ENCODE peak calls at places on chromosomes 11 and 22, in five cellular contexts. M, P, R, S and H are unnamed samples.

GRCh38 chr11:32838505-32839274 is 9.0 kb downstream of the PRRG4 start:
- DNase-seq in M (no peak), P (no peak), R (peak), S (no peak), H (no peak)

GRCh38 chr11:15258433-15259350 is 144.0 kb downstream of the INSC start:
- DNase-seq in M (no peak), P (no peak), R (peak), S (no peak), H (no peak)

GRCh38 chr22:29813563-29813962 is 24.5 kb downstream of the ASCC2 start:
- DNase-seq in M (no peak), P (no peak), R (no peak), S (no peak), H (no peak)

GRCh38 chr11:130551388-130551787 is 102.9 kb downstream of the ADAMTS15 start:
- DNase-seq in M (no peak), P (no peak), R (no peak), S (no peak), H (no peak)

GRCh38 chr11:47620836-47621378 is 21.5 kb downstream of the MTCH2 start:
- DNase-seq in M (no peak), P (no peak), R (no peak), S (no peak), H (no peak)

GRCh38 chr11:119025099-119025473 is 5.6 kb downstream of the SLC37A4 start:
- DNase-seq in M (no peak), P (no peak), R (no peak), S (no peak), H (no peak)

GRCh38 chr11:69721745-69722144 is 17.9 kb upstream of the FGF19 start:
- DNase-seq in M (no peak), P (no peak), R (no peak), S (no peak), H (no peak)

GRCh38 chr11:66951927-66952337 is 6.3 kb downstream of the PC start:
- DNase-seq in M (no peak), P (no peak), R (peak), S (peak), H (no peak)

GRCh38 chr11:14342906-14343305 is 16.1 kb downstream of the RRAS2 start:
- DNase-seq in M (no peak), P (no peak), R (peak), S (no peak), H (no peak)

GRCh38 chr22:50528682-50529415 is 963 bp downstream of the TYMP start:
- DNase-seq in M (peak), P (no peak), R (no peak), S (no peak), H (no peak)

GRCh38 chr11:44708063-44708462 is 18.7 kb upstream of the TSPAN18 start:
- DNase-seq in M (peak), P (no peak), R (peak), S (no peak), H (no peak)

GRCh38 chr11:65477271-65478029 is 21.4 kb upstream of the MALAT1 start:
- DNase-seq in M (peak), P (peak), R (peak), S (peak), H (peak)

GRCh38 chr22:27609411-27610029 is 192.0 kb downstream of the MN1 start:
- DNase-seq in M (no peak), P (no peak), R (no peak), S (no peak), H (peak)

GRCh38 chr11:111438846-111439520 is 59.9 kb upstream of the POU2AF1 start:
- DNase-seq in M (no peak), P (no peak), R (no peak), S (no peak), H (no peak)

GRCh38 chr11:124863137-124863825 is 2.0 kb upstream of the ROBO3 start:
- DNase-seq in M (no peak), P (no peak), R (peak), S (peak), H (no peak)

GRCh38 chr11:6771926-6772898 is at the start of gene OR2AG2:
- DNase-seq in M (peak), P (no peak), R (no peak), S (no peak), H (no peak)

GRCh38 chr11:21552910-21553309 is 640.0 kb upstream of the ANO5 start:
- DNase-seq in M (no peak), P (no peak), R (no peak), S (no peak), H (no peak)

GRCh38 chr11:64472593-64473455 is 113.9 kb downstream of the RPS6KA4 start:
- DNase-seq in M (no peak), P (no peak), R (no peak), S (no peak), H (no peak)

GRCh38 chr11:133026952-133027351 is 505.3 kb downstream of the OPCML start:
- DNase-seq in M (no peak), P (no peak), R (no peak), S (no peak), H (no peak)

GRCh38 chr11:76236092-76237026 is 30.1 kb upstream of the WNT11 start:
- DNase-seq in M (peak), P (no peak), R (peak), S (peak), H (no peak)

GRCh38 chr11:10305964-10306918 is 1.4 kb downstream of the ADM start:
- DNase-seq in M (peak), P (no peak), R (no peak), S (no peak), H (no peak)

GRCh38 chr11:211295-211694 is 3.8 kb downstream of the RIC8A start:
- DNase-seq in M (no peak), P (no peak), R (no peak), S (no peak), H (no peak)

GRCh38 chr11:19598456-19598855 is 114.2 kb upstream of the NAV2 start:
- DNase-seq in M (no peak), P (no peak), R (no peak), S (no peak), H (no peak)

GRCh38 chr22:44192811-44193536 is 12.2 kb downstream of the PARVG start:
- DNase-seq in M (no peak), P (no peak), R (no peak), S (no peak), H (no peak)

GRCh38 chr22:37243402-37244113 is 511 bp downstream of the RAC2 start:
- DNase-seq in M (no peak), P (no peak), R (no peak), S (no peak), H (no peak)

GRCh38 chr11:44319552-44320288 is 9.8 kb upstream of the ALX4 start:
- DNase-seq in M (no peak), P (no peak), R (no peak), S (no peak), H (no peak)

GRCh38 chr11:72238040-72238450 is 5.9 kb downstream of the PHOX2A start:
- DNase-seq in M (no peak), P (no peak), R (peak), S (peak), H (peak)

GRCh38 chr11:47414685-47415070 is 6.3 kb downstream of the SLC39A13 start:
- DNase-seq in M (no peak), P (no peak), R (no peak), S (no peak), H (no peak)

GRCh38 chr11:119550330-119550729 is 127.4 kb upstream of the THY1 start:
- DNase-seq in M (no peak), P (no peak), R (no peak), S (no peak), H (no peak)

GRCh38 chr11:2509481-2510001 is 64.7 kb downstream of the KCNQ1 start:
- DNase-seq in M (no peak), P (no peak), R (no peak), S (no peak), H (no peak)

GRCh38 chr22:44584256-44584902 is 86.3 kb upstream of the RTL6 start:
- DNase-seq in M (peak), P (no peak), R (no peak), S (no peak), H (no peak)

GRCh38 chr22:16965083-16965482 is 42.9 kb downstream of the GAB4 start:
- DNase-seq in M (peak), P (no peak), R (no peak), S (no peak), H (no peak)

GRCh38 chr11:63229815-63230214 is 13.6 kb downstream of the SLC22A25 start:
- DNase-seq in M (no peak), P (no peak), R (no peak), S (no peak), H (no peak)

GRCh38 chr11:20087118-20087521 is 73.2 kb downstream of the DBX1 start:
- DNase-seq in M (no peak), P (no peak), R (peak), S (no peak), H (no peak)

GRCh38 chr11:36385121-36385530 is 89.0 kb downstream of the PRR5L start:
- DNase-seq in M (no peak), P (no peak), R (peak), S (no peak), H (no peak)

GRCh38 chr11:2741006-2741376 is 41.2 kb upstream of the KCNQ1OT1 start:
- DNase-seq in M (peak), P (no peak), R (no peak), S (no peak), H (no peak)

GRCh38 chr11:5291207-5291838 is 10.4 kb downstream of the OR51B4 start:
- DNase-seq in M (no peak), P (no peak), R (peak), S (no peak), H (no peak)